ENCODE peak calls at places on chromosomes 11 and 22, in seven cellular contexts. A, H, C, J, S, K and F are unnamed samples.

GRCh38 chr11:129947474-129947873 is 52.1 kb upstream of the NFRKB start:
- DNase-seq in A (no peak), H (no peak), J (no peak), K (no peak), C (no peak), S (no peak), F (no peak)

GRCh38 chr11:88535916-88536547 is 198.5 kb upstream of the CTSC start:
- DNase-seq in C (no peak), H (no peak), K (peak), S (no peak), A (no peak), J (peak), F (no peak)

GRCh38 chr11:17331669-17332068 is 19.9 kb upstream of the NCR3LG1 start:
- DNase-seq in S (no peak), A (no peak), K (no peak), J (no peak), C (no peak), H (no peak), F (no peak)

GRCh38 chr22:46424496-46424895 is 89.0 kb downstream of the TRMU start:
- DNase-seq in H (no peak), C (no peak), S (no peak), K (no peak), A (no peak), J (no peak), F (no peak)

GRCh38 chr22:39308614-39309363 is 10.6 kb downstream of the RPL3 start:
- DNase-seq in J (peak), A (peak), C (no peak), S (peak), K (peak), H (no peak), F (no peak)

GRCh38 chr11:8092587-8093424 is 11.8 kb downstream of the TUB start:
- DNase-seq in A (peak), C (peak), H (no peak), J (peak), S (peak), K (peak), F (peak)

GRCh38 chr22:20927940-20928572 is 10.8 kb downstream of the CRKL start:
- DNase-seq in A (no peak), J (no peak), S (no peak), K (no peak), H (no peak), C (no peak), F (no peak)

GRCh38 chr11:94141511-94142307 is 13.1 kb downstream of the PANX1 start:
- DNase-seq in J (peak), C (no peak), K (no peak), A (no peak), S (no peak), H (no peak), F (no peak)

GRCh38 chr11:70493891-70494290 is 95.6 kb downstream of the CTTN start:
- DNase-seq in H (no peak), J (no peak), C (no peak), A (peak), K (no peak), S (no peak), F (no peak)

GRCh38 chr11:116427337-116427902 is 345.4 kb downstream of the BUD13 start:
- DNase-seq in K (no peak), H (no peak), A (no peak), C (no peak), S (no peak), J (no peak), F (no peak)

GRCh38 chr22:28029201-28029948 is 110.3 kb upstream of the PITPNB start:
- DNase-seq in C (no peak), A (peak), H (no peak), J (peak), S (peak), K (no peak), F (no peak)

GRCh38 chr11:133164986-133165385 is 367.3 kb downstream of the OPCML start:
- DNase-seq in A (no peak), S (no peak), H (no peak), K (no peak), J (no peak), C (no peak), F (no peak)

GRCh38 chr11:115605397-115606222 is 101.4 kb upstream of the CADM1 start:
- DNase-seq in A (no peak), J (no peak), S (no peak), C (no peak), K (no peak), H (no peak), F (no peak)

GRCh38 chr22:34639911-34640310 is 426.0 kb upstream of the ISX start:
- DNase-seq in H (no peak), A (no peak), C (no peak), S (no peak), K (no peak), J (no peak), F (no peak)

GRCh38 chr11:17651681-17652080 is 67.7 kb upstream of the MYOD1 start:
- DNase-seq in K (no peak), A (no peak), J (no peak), C (no peak), H (no peak), S (no peak), F (no peak)

GRCh38 chr22:28958611-28959010 is 75.2 kb downstream of the ZNRF3 start:
- DNase-seq in A (no peak), S (no peak), K (no peak), H (no peak), C (no peak), J (no peak), F (no peak)

GRCh38 chr11:13168281-13168680 is 109.3 kb upstream of the BMAL1 start:
- DNase-seq in A (no peak), S (no peak), H (no peak), K (no peak), J (no peak), C (no peak), F (no peak)

GRCh38 chr22:46353483-46354105 is 18.1 kb downstream of the TRMU start:
- DNase-seq in A (peak), C (no peak), S (no peak), K (no peak), J (no peak), H (no peak), F (no peak)

GRCh38 chr11:34270711-34271110 is 87.1 kb downstream of the ABTB2 start:
- DNase-seq in H (no peak), S (no peak), J (no peak), A (no peak), C (no peak), K (no peak), F (no peak)

GRCh38 chr11:17991799-17992433 is 20.9 kb downstream of the SERGEF start:
- DNase-seq in K (peak), S (peak), H (no peak), C (peak), J (peak), A (no peak), F (peak)

GRCh38 chr22:31678748-31679147 is 16.7 kb upstream of the PISD start:
- DNase-seq in H (no peak), C (no peak), S (no peak), K (no peak), J (no peak), A (no peak), F (no peak)

GRCh38 chr11:77039491-77040400 is 5.5 kb downstream of the B3GNT6 start:
- DNase-seq in K (no peak), A (no peak), C (no peak), S (peak), J (peak), H (no peak), F (no peak)

GRCh38 chr11:2911088-2912037 is 17.9 kb downstream of the PHLDA2 start:
- DNase-seq in H (no peak), A (no peak), C (no peak), K (no peak), J (no peak), S (no peak), F (no peak)

GRCh38 chr22:45842141-45842831 is 134.7 kb downstream of the WNT7B start:
- DNase-seq in K (no peak), J (no peak), H (no peak), C (no peak), S (no peak), A (no peak), F (no peak)

GRCh38 chr11:16815047-16815767 is 76.8 kb downstream of the C11orf58 start:
- DNase-seq in C (no peak), S (peak), J (no peak), K (no peak), H (no peak), A (peak), F (no peak)

GRCh38 chr11:11622772-11623531 is 1.1 kb upstream of the GALNT18 start:
- DNase-seq in K (no peak), A (no peak), J (no peak), H (no peak), C (no peak), S (no peak), F (no peak)

GRCh38 chr22:48256776-48257689 is 1494.6 kb downstream of the TBC1D22A start:
- DNase-seq in J (no peak), C (no peak), H (no peak), K (no peak), S (no peak), A (no peak), F (no peak)

GRCh38 chr22:40241200-40241763 is 63.6 kb downstream of the TNRC6B start:
- DNase-seq in A (no peak), K (no peak), H (no peak), J (no peak), C (no peak), S (no peak), F (no peak)

GRCh38 chr11:57121996-57122395 is 59.8 kb upstream of the LRRC55 start:
- DNase-seq in A (no peak), J (no peak), K (no peak), S (no peak), C (no peak), H (no peak), F (no peak)

GRCh38 chr11:130531061-130531460 is 82.6 kb downstream of the ADAMTS15 start:
- DNase-seq in J (no peak), H (no peak), S (no peak), K (no peak), A (no peak), C (no peak), F (no peak)

GRCh38 chr11:117618956-117619355 is 178.1 kb downstream of the DSCAML1 start:
- DNase-seq in K (no peak), J (no peak), A (no peak), C (no peak), H (no peak), S (peak), F (no peak)

GRCh38 chr11:120810251-120810650 is 213.7 kb upstream of the TBCEL start:
- DNase-seq in A (no peak), S (no peak), H (no peak), C (no peak), J (no peak), K (no peak), F (no peak)

GRCh38 chr11:79192836-79193235 is 248.0 kb downstream of the TENM4 start:
- DNase-seq in K (no peak), A (no peak), J (no peak), C (no peak), H (no peak), S (no peak), F (no peak)

GRCh38 chr11:69721061-69721460 is 17.2 kb upstream of the FGF19 start:
- DNase-seq in S (no peak), H (no peak), J (no peak), C (no peak), A (no peak), K (no peak), F (no peak)

GRCh38 chr11:67698247-67698646 is 23.8 kb upstream of the ALDH3B2 start:
- DNase-seq in A (no peak), C (no peak), J (no peak), K (peak), S (no peak), H (no peak), F (peak)

GRCh38 chr22:24169439-24170058 is 11.7 kb upstream of the SUSD2 start:
- DNase-seq in J (no peak), S (no peak), H (no peak), K (no peak), A (no peak), C (no peak), F (no peak)

DNA sequence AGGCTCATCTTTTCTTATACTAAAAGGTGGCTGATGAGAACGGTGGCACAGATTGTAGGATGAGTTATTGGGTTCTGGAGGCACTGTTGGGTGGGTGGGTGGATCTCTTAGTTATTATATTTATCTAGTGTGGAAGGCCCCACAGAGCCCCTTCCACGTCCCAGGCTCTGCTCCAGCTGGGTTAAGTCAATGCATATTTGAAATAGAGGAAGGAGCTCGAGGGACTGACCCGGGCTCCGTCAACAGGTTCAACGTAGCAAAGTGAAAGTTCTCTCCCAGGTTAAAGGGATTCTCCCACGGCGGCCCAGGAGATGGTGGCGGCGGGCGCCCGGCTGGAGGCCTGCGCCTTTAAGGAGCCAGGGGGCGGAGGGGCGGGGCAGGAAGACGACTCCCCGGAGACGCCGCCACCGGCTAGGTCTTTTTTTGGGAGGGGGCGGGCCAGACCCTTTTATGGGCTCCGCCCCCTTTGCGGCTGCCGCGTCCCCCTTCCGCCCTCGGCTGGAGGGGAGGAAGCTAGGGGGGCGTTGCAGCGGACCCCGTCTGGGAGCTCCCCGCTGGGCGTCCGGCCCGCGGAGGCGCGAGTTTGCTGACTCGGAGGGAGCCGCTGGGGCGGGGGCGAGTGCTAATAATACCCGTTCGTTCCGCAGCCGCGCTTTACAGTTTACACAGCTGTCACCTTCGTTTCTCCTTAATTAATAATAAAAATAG is 1.5 kb upstream of the INPPL1 start:
- DNase-seq in J (peak), A (peak), S (peak), H (peak), C (peak), K (peak), F (peak)
- TF ChIP-seq POLR2A in J (no peak), A (peak), S (peak), H (peak), C (peak), K (no peak), F (no peak)

DNA sequence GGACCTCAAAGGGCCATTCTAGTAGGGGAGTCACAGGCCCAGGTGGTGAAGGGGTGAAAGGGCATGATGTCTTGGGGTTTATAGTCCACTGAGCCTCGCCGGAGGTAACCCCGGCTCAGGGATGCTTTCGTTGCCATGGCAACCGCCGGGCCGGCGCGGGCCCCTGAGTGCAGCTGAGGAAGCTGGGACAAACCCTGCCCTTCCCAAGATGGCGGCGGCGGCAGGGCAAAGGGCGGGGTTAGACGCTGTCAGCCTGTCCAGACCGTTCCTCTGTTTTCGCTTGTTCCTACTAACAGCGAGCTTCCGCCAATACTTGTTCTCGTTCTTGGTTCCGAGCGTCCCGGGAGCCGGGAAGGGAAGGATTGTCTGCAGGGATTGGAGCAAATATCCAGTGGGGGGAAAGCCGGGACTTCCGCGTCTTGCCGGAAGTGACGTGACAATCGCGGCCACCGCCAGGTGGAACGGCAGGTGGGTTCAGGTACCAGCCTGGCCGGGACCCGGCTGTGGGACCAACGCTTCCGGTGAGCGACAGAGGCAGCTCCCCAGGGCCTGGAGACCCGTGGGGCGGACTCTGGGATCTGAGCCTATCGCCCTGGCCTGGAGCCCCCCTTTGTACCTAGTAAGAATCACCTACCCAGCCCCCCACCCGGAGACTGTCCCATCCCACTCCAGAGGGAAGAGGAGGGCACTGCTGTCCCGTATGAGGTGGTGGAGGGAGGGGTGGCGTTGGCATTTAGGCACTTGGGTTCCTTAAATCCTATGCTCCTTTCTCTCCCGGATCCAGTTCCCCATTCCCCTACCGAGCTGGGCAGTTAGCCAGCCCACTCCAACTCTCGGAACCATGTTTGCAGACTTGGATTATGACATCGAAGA is at the start of gene PICK1:
- DNase-seq in K (peak), S (peak), H (peak), C (peak), J (peak), A (peak), F (peak)
- TF ChIP-seq POLR2A in K (peak), S (peak), H (peak), C (peak), J (peak), A (no peak), F (peak)

GRCh38 chr11:62707277-62707771 is at the start of the genes BSCL2 and GNG3:
- DNase-seq in A (no peak), J (no peak), S (no peak), H (no peak), C (no peak), K (no peak), F (no peak)

GRCh38 chr11:62710001-62710345 is 2.5 kb downstream of the GNG3 start:
- DNase-seq in H (no peak), C (no peak), J (no peak), S (no peak), A (no peak), K (no peak), F (no peak)

GRCh38 chr11:62709262-62710000 is 2.0 kb downstream of the GNG3 start:
- DNase-seq in K (no peak), A (peak), H (peak), C (peak), J (peak), S (peak), F (peak)

GRCh38 chr11:62706841-62707240 is 383 bp downstream of the BSCL2 start:
- DNase-seq in H (no peak), A (no peak), J (no peak), C (no peak), S (no peak), K (no peak), F (no peak)

DNA sequence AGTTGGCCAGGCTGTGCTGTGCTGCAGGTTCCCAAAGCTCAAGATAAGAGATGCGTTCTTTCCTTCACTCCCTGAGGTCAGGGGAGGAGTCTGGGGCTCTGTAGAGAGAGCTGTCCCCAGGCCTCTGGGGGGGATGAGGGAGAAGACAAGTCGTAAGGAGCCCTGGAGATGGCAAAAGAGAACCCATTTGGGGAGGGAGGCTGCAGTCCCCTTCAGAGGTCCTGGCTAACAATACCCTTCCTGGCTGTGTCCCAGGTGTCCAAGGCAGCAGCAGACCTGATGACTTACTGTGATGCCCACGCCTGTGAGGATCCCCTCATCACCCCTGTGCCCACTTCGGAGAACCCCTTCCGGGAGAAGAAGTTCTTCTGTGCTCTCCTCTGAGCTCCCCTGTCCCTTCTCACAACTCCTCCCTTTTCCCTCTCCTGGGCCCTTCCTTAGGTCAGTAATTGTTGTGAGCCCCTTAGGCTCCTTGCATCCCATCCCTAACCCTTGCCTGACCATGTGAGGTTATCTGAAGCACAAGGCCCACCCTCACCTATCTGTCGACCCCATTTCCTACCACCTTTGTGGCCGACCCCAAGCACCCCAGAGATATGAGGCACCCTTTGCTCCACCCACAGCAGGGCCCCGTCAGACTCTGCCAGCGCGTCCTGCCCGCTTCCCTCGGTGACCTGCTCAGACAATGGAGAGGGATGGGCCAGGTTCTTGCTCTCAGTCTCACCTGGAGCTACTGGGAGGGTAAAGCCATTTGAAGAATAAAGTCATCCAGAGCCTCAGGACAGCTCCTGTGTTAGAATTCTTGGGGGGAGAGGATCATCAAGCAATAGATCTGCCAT is 1.2 kb downstream of the GNG3 start:
- DNase-seq in C (peak), A (no peak), H (no peak), K (no peak), J (no peak), S (no peak), F (no peak)
- TF ChIP-seq POLR2A in C (no peak), A (no peak), H (no peak), K (no peak), J (no peak), S (no peak), F (no peak)

DNA sequence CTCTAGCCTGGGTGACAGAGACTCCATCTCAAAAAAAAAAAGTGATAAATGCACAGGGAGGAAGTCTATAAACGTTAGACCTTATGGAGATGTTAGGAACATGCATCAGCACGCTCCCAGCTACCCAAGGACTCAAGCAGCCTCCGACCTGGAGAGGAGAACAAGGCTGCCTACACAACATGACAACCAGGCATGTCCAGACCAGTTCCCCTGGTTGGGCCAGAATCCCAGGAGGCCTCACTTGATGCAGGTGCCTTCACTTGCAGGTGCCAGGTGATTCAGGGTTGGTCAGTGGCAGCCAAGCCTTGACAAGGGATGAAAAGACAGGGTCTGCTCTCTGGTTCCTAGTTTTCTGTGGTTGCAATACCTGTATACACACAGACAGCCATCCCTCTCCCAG is 5.9 kb downstream of the RANGAP1 start:
- DNase-seq in J (no peak), C (no peak), S (no peak), K (no peak), H (no peak), A (no peak), F (no peak)
- TF ChIP-seq POLR2A in J (no peak), C (no peak), S (no peak), K (no peak), H (no peak), A (no peak), F (no peak)